ENCODE peak calls at places on chromosomes 7 and 10, in four cellular contexts. One of them, this sample, is unnamed.

GRCh38 chr7:105279688-105280007 is 109.1 kb downstream of the SRPK2 start:
- DNase-seq in right cardiac atrium: no peak
- DNase-seq in fibroblast of the conjunctiva: no peak
- DNase-seq in left cardiac atrium: no peak
- DNase-seq in this sample: no peak

GRCh38 chr10:36531621-36532020 is 593.8 kb upstream of the ANKRD30A start:
- DNase-seq in left cardiac atrium: no peak
- DNase-seq in fibroblast of the conjunctiva: no peak
- DNase-seq in right cardiac atrium: no peak
- DNase-seq in this sample: no peak

GRCh38 chr7:101330011-101330484 is 8.4 kb upstream of the IFT22 start:
- DNase-seq in right cardiac atrium: peak
- DNase-seq in fibroblast of the conjunctiva: no peak
- DNase-seq in left cardiac atrium: peak
- DNase-seq in this sample: no peak

GRCh38 chr10:14971867-14972448 is 12.8 kb downstream of the MEIG1 start:
- DNase-seq in right cardiac atrium: no peak
- DNase-seq in fibroblast of the conjunctiva: no peak
- DNase-seq in left cardiac atrium: no peak
- DNase-seq in this sample: peak

GRCh38 chr7:98110249-98111022 is 3.8 kb downstream of the LMTK2 start:
- DNase-seq in right cardiac atrium: peak
- DNase-seq in left cardiac atrium: peak
- DNase-seq in fibroblast of the conjunctiva: no peak
- DNase-seq in this sample: no peak

GRCh38 chr7:150941983-150942590 is 36.0 kb downstream of the KCNH2 start:
- DNase-seq in left cardiac atrium: no peak
- DNase-seq in right cardiac atrium: peak
- DNase-seq in fibroblast of the conjunctiva: no peak
- DNase-seq in this sample: no peak

GRCh38 chr7:33698006-33698405 is 207.3 kb upstream of the BMPER start:
- DNase-seq in fibroblast of the conjunctiva: no peak
- DNase-seq in left cardiac atrium: no peak
- DNase-seq in right cardiac atrium: no peak
- DNase-seq in this sample: no peak

GRCh38 chr10:128867119-128867518 is 599.9 kb upstream of the MGMT start:
- DNase-seq in left cardiac atrium: no peak
- DNase-seq in right cardiac atrium: no peak
- DNase-seq in fibroblast of the conjunctiva: no peak
- DNase-seq in this sample: no peak

GRCh38 chr10:130141878-130142277 is 5.7 kb downstream of the GLRX3 start:
- DNase-seq in left cardiac atrium: no peak
- DNase-seq in right cardiac atrium: no peak
- DNase-seq in fibroblast of the conjunctiva: no peak
- DNase-seq in this sample: no peak

GRCh38 chr7:44914992-44915607 is 29.8 kb upstream of the PURB start:
- DNase-seq in right cardiac atrium: no peak
- DNase-seq in fibroblast of the conjunctiva: no peak
- DNase-seq in left cardiac atrium: no peak
- DNase-seq in this sample: no peak

GRCh38 chr7:28956608-28957063 is 1.5 kb downstream of the TRIL start:
- DNase-seq in fibroblast of the conjunctiva: peak
- DNase-seq in right cardiac atrium: peak
- DNase-seq in left cardiac atrium: peak
- DNase-seq in this sample: no peak

GRCh38 chr7:112271162-112271561 is 64.7 kb downstream of the ZNF277 start:
- DNase-seq in left cardiac atrium: no peak
- DNase-seq in fibroblast of the conjunctiva: no peak
- DNase-seq in right cardiac atrium: no peak
- DNase-seq in this sample: no peak

GRCh38 chr10:79044036-79044664 is 24.6 kb upstream of the ZMIZ1 start:
- DNase-seq in fibroblast of the conjunctiva: no peak
- DNase-seq in left cardiac atrium: no peak
- DNase-seq in right cardiac atrium: no peak
- DNase-seq in this sample: no peak

GRCh38 chr10:90319188-90319914 is 538.5 kb downstream of the HTR7 start:
- DNase-seq in right cardiac atrium: no peak
- DNase-seq in left cardiac atrium: no peak
- DNase-seq in fibroblast of the conjunctiva: peak
- DNase-seq in this sample: peak

GRCh38 chr7:150890853-150891584 is 38.7 kb downstream of the AOC1 start:
- DNase-seq in fibroblast of the conjunctiva: no peak
- DNase-seq in left cardiac atrium: no peak
- DNase-seq in right cardiac atrium: no peak
- DNase-seq in this sample: no peak

GRCh38 chr7:70925411-70926115 is 206.4 kb upstream of the GALNT17 start:
- DNase-seq in fibroblast of the conjunctiva: no peak
- DNase-seq in left cardiac atrium: no peak
- DNase-seq in right cardiac atrium: no peak
- DNase-seq in this sample: no peak